ENCODE peak calls at places on chromosome 1, in nine cellular contexts. T is colonic mucosa; V is mucosa of descending colon; R is CD8-positive, alpha-beta T cell; K is psoas muscle; Y is SJSA1; E is CD8-positive, alpha-beta memory T cell; W is lower lobe of right lung; J is upper lobe of right lung. D is an unnamed sample. For H3K4me1, the result is how much of the 10 kb centered on the place peaks cover.

GRCh38 chr1:242391896-242392295 is 132.6 kb downstream of the PLD5 start:
- DNase-seq in W (no peak), T (no peak), V (no peak), E (no peak), R (no peak), Y (no peak), K (no peak), J (no peak), D (no peak)

GRCh38 chr1:205325334-205325884 is 3.9 kb upstream of the NUAK2 start:
- DNase-seq in R (peak), Y (peak), J (no peak), T (peak), K (no peak), V (no peak), W (no peak), E (peak), D (peak)

GRCh38 chr1:232678185-232678886 is 48.4 kb upstream of the SIPA1L2 start:
- DNase-seq in J (no peak), K (no peak), W (no peak), Y (no peak), E (no peak), V (peak), R (no peak), T (peak), D (no peak)

GRCh38 chr1:209483691-209484090 is 99.8 kb upstream of the CAMK1G start:
- DNase-seq in W (no peak), K (no peak), T (no peak), J (no peak), R (no peak), Y (no peak), E (no peak), V (no peak), D (no peak)

GRCh38 chr1:238772321-238772720 is 614.0 kb upstream of the CHRM3 start:
- DNase-seq in J (no peak), K (no peak), V (no peak), Y (no peak), W (no peak), R (no peak), T (no peak), E (no peak), D (no peak)

GRCh38 chr1:22975694-22976093 is 3.0 kb upstream of the LACTBL1 start:
- DNase-seq in W (no peak), T (no peak), R (no peak), E (no peak), K (no peak), Y (no peak), V (no peak), J (no peak), D (peak)

GRCh38 chr1:182684128-182684828 is at the start of gene RGS8:
- DNase-seq in E (no peak), J (no peak), R (no peak), V (no peak), K (no peak), W (no peak), Y (no peak), T (no peak), D (no peak)

GRCh38 chr1:205192287-205192686 is 19.2 kb downstream of the DSTYK start:
- DNase-seq in K (no peak), V (no peak), T (no peak), R (no peak), W (no peak), E (no peak), J (no peak), Y (no peak), D (no peak)

GRCh38 chr1:67457247-67457646 is 27.0 kb upstream of the SERBP1 start:
- DNase-seq in K (no peak), E (no peak), R (no peak), W (no peak), Y (no peak), T (no peak), J (no peak), V (no peak), D (no peak)

GRCh38 chr1:229907884-229908633 is 159.0 kb upstream of the GALNT2 start:
- DNase-seq in Y (no peak), E (no peak), J (no peak), R (no peak), T (no peak), K (no peak), W (no peak), V (no peak), D (no peak)

GRCh38 chr1:109350182-109350581 is 43.4 kb upstream of the MYBPHL start:
- DNase-seq in W (no peak), T (no peak), E (no peak), V (no peak), J (no peak), Y (no peak), R (no peak), K (no peak), D (no peak)

GRCh38 chr1:31239653-31240241 is at the start of gene NKAIN1:
- DNase-seq in Y (no peak), V (no peak), E (no peak), W (no peak), J (peak), K (peak), T (no peak), R (no peak), D (peak)

GRCh38 chr1:16625497-16626408 is 12.4 kb upstream of the NBPF1 start:
- DNase-seq in J (peak), R (no peak), V (peak), Y (peak), T (no peak), W (peak), K (peak), E (no peak), D (peak)

GRCh38 chr1:94061513-94062443 is 59.2 kb downstream of the ABCA4 start:
- DNase-seq in V (no peak), Y (peak), E (no peak), W (peak), J (peak), K (peak), R (no peak), T (peak), D (peak)

GRCh38 chr1:37761416-37762095 is 3.4 kb downstream of the EPHA10 start:
- DNase-seq in W (no peak), R (no peak), T (no peak), E (no peak), V (no peak), Y (no peak), J (no peak), K (no peak), D (no peak)

GRCh38 chr1:37989381-37989930 is 366 bp downstream of the SF3A3 start:
- DNase-seq in J (peak), K (peak), T (peak), E (peak), R (no peak), Y (peak), W (peak), V (peak), D (peak)

GRCh38 chr1:230384380-230385172 is 41.6 kb downstream of the PGBD5 start:
- DNase-seq in R (no peak), W (no peak), J (no peak), K (no peak), E (no peak), Y (no peak), T (no peak), V (no peak), D (no peak)

GRCh38 chr1:12179111-12179519 is 12.3 kb downstream of the TNFRSF1B start:
- DNase-seq in J (no peak), W (no peak), K (no peak), T (no peak), R (peak), Y (peak), E (peak), V (no peak), D (no peak)

GRCh38 chr1:206002833-206003532 is at the start of gene RAB7B:
- DNase-seq in T (peak), V (no peak), E (no peak), J (peak), K (peak), W (peak), R (peak), Y (peak), D (peak)

GRCh38 chr1:60430375-60430774 is 356.8 kb upstream of the C1orf87 start:
- DNase-seq in J (no peak), T (no peak), K (no peak), Y (no peak), W (no peak), V (no peak), E (no peak), R (no peak), D (no peak)
- H3K4me1 ChIP-seq in J (under half), T (under half), K (under half), Y (under half), W (under half), V (under half), E (under half), R (under half), D (under half)

GRCh38 chr1:64932962-64933295 is 33.4 kb downstream of the JAK1 start:
- DNase-seq in E (no peak), Y (no peak), K (no peak), J (no peak), R (no peak), T (no peak), W (no peak), V (no peak), D (no peak)
- H3K4me3 ChIP-seq in E (no peak), Y (no peak), K (peak), J (no peak), R (no peak), T (no peak), W (no peak), V (no peak), D (no peak)

DNA sequence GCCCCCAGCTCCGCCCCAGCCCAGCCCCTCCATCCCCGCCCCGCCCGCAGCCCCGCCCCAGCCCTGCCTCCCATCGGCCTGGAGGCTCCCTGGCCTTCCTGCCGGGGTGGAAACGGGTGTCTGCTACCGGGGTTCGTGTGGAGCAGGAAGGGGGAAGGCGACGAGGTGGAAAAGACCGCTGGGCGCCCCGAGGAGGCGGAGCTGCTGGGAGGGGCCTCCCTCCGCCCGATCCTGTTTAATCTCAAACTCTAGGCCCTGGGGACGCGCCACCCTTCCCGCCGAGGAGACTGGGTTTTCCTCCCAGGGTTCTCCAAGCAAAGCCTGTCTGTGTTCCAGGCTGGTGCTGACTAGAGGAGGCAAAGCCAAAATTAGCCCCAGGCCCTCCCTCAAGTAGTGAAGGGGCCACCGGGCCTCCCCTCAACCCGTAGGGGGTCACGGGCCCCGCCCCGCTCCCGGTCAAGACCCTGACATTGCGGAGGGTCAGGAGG is 16.2 kb upstream of the TTLL10 start:
- DNase-seq in Y (peak), W (peak), J (peak), T (peak), V (peak), K (peak), E (peak), R (peak), D (peak)
- H3K4me1 ChIP-seq in Y (under half), W (under half), J (under half), T (under half), V (under half), K (under half), E (under half), R (under half), D (under half)

DNA sequence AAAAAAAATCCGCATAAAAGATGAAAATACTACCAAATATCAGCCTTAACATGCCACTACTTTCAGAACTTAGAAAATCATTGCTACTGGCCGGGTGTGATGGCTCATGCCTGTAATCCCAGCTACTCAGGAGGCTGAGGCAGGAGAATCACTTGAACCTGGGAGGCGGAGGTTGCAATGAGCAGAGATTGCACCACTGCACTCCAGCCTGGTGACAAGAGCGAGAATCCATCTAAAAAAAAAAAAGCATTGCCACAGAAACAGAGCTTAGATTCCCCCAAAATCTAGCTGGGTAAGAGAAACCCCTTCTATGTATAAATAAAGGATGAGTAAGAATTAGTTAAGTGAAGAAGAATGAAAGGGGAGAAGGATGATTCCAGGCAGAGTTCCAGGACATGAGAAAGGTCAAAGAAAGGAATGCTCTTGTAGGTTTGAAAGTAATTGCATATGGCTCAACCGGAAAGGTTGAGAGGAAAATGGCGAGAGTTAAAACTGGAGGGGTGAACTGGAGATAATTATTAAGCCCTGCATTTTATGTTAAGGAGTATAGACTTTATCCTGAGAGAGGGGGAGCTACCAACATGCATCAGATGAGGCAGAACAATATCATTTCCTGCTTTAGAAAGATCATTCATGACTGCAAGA is 19.7 kb upstream of the NRDC start:
- DNase-seq in T (no peak), E (no peak), Y (peak), J (no peak), W (no peak), V (no peak), K (no peak), R (no peak), D (no peak)
- H3K4me3 ChIP-seq in T (no peak), E (no peak), Y (no peak), J (no peak), W (no peak), V (no peak), K (no peak), R (no peak), D (no peak)

DNA sequence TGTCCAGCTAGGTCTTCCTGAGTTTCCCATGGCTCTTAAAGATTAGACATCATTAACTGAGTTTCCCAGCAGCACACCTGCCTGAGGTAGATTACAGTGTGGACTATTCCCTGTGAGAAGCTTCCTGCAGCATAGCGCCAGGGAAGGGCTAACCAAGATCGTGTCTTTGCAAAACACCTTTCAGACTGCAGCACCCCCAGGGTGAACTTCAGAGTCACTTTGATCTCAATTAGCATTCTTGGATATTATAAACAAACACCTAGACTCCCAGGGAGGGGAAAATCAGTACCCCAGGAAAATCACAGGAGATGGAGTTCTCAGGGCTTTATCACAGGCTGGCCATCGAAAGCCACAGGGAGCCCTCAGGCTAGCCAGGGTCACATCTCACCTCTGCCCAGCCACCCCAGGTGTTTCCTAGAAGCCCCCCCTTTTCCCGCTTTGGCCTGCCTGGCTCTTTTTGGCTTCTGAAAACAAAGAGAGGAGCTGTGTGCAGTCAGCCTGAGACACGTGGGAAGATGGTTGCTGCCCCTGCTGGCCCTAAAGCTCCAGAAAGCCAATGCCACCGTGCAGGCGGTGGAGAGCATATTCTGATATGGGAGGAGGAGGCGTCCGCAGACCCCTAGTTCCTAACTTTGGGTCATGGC is 18.6 kb upstream of the LBR start:
- DNase-seq in E (no peak), W (no peak), R (peak), T (no peak), K (no peak), V (no peak), Y (no peak), J (peak), D (no peak)
- H3K4me1 ChIP-seq in E (half or more), W (half or more), R (under half), T (under half), K (under half), V (half or more), Y (under half), J (under half), D (under half)

DNA sequence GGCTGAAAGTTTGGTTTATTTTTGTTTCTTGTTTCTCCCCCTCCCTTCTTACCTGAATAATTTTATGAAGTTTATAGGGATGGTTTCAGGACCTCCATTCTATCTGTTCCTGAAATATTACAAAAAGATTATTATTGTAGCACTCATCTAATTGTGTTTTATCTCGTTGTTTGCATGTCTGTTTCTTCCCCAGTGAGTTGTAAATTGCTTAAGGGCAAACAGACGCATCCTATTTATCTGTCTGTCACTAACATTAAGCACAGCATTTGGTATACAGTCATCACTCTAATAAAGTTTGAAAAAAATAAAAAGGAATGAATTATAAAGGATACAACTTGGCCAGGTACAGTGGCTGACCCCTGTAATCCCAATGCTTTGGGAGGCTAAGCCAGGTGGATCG is 123.5 kb downstream of the LRRC7 start:
- DNase-seq in V (no peak), Y (no peak), E (no peak), R (no peak), J (no peak), T (no peak), W (no peak), K (no peak), D (no peak)
- H3K4me3 ChIP-seq in V (no peak), Y (no peak), E (no peak), R (no peak), J (no peak), T (no peak), W (no peak), K (no peak), D (no peak)

GRCh38 chr1:156468693-156469345 is 31.8 kb downstream of the MEF2D start:
- DNase-seq in V (no peak), T (no peak), Y (no peak), J (no peak), E (no peak), R (no peak), K (no peak), W (no peak), D (no peak)
- H3K4me1 ChIP-seq in V (under half), T (under half), Y (under half), J (under half), E (under half), R (under half), K (half or more), W (half or more), D (under half)

DNA sequence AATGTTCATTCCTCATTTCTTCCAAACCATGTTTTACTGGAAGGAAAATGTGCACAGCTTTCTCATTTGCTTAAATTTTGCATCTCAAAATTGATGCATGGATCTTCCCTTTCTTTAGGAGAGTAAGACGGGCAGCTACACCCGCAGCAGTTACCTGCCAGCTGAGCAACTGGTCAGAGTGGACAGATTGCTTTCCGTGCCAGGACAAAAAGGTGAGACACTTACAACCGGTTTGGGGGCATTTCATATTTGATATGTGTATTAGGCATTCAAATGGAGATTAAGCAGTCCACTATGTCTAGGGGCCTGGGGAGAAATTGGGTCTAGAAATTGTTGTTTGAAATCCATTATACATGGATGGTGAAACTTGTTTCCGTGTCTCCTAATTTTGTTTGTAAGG is 12.9 kb downstream of the C8A start:
- DNase-seq in W (no peak), Y (no peak), K (no peak), V (no peak), T (no peak), R (no peak), E (no peak), J (no peak), D (no peak)
- H3K4me3 ChIP-seq in W (no peak), Y (no peak), K (no peak), V (no peak), T (no peak), R (no peak), E (no peak), J (no peak), D (no peak)